ENCODE peak calls at places on chromosomes 13 and 19, in eight cellular contexts. E is A549, R is fibroblast of lung, L is uterus, A is tibial artery, B is progenitor cell of endocrine pancreas, D is bronchial epithelial cell, M is nephron progenitor cell. Z is an unnamed sample.

GRCh38 chr13:112643759-112644459 is 45.9 kb upstream of the ATP11A start:
- DNase-seq in E (no peak), R (no peak), L (no peak), A (no peak), B (no peak), D (no peak), M (no peak), Z (no peak)

GRCh38 chr19:19106061-19106551 is 32.2 kb downstream of the TMEM161A start:
- DNase-seq in E (no peak), R (peak), L (peak), A (no peak), B (no peak), D (no peak), M (peak), Z (peak)

GRCh38 chr19:44702551-44703176 is 3.7 kb downstream of the CEACAM16 start:
- DNase-seq in E (no peak), R (no peak), L (no peak), A (no peak), B (no peak), D (no peak), M (no peak), Z (no peak)

GRCh38 chr19:33302175-33302973 is at the start of gene CEBPA:
- DNase-seq in E (peak), R (peak), L (peak), A (peak), B (peak), D (peak), M (peak), Z (peak)

GRCh38 chr13:50387124-50387581 is 371.9 kb downstream of the KCNRG start:
- DNase-seq in E (no peak), R (peak), L (peak), A (peak), B (no peak), D (peak), M (peak), Z (peak)

GRCh38 chr13:109857325-109857724 is 70.9 kb upstream of the IRS2 start:
- DNase-seq in E (no peak), R (no peak), L (no peak), A (no peak), B (no peak), D (no peak), M (no peak), Z (no peak)

GRCh38 chr13:104671901-104672300 is 1605.7 kb upstream of the SLC10A2 start:
- DNase-seq in E (no peak), R (no peak), L (no peak), A (no peak), B (no peak), D (no peak), M (no peak), Z (no peak)

GRCh38 chr13:97329331-97329730 is 104.6 kb upstream of the RAP2A start:
- DNase-seq in E (no peak), R (no peak), L (no peak), A (no peak), B (no peak), D (no peak), M (no peak), Z (no peak)

GRCh38 chr19:30450945-30451344 is 78.8 kb downstream of the ZNF536 start:
- DNase-seq in E (no peak), R (no peak), L (no peak), A (no peak), B (no peak), D (no peak), M (no peak), Z (no peak)

GRCh38 chr13:40161008-40161694 is 505.3 kb downstream of the FOXO1 start:
- DNase-seq in E (no peak), R (no peak), L (no peak), A (no peak), B (no peak), D (no peak), M (no peak), Z (no peak)

GRCh38 chr13:38607136-38607535 is 79.7 kb upstream of the FREM2 start:
- DNase-seq in E (no peak), R (no peak), L (no peak), A (no peak), B (no peak), D (no peak), M (no peak), Z (no peak)

GRCh38 chr13:90594694-90595093 is 752.8 kb upstream of the MIR17HG start:
- DNase-seq in E (peak), R (peak), L (no peak), A (no peak), B (no peak), D (peak), M (no peak), Z (no peak)

GRCh38 chr13:102152790-102153189 is 249.1 kb downstream of the FGF14 start:
- DNase-seq in E (no peak), R (no peak), L (no peak), A (no peak), B (no peak), D (no peak), M (no peak), Z (no peak)

GRCh38 chr13:73519720-73520119 is 460.9 kb downstream of the KLF5 start:
- DNase-seq in E (no peak), R (no peak), L (no peak), A (no peak), B (no peak), D (no peak), M (no peak), Z (no peak)

GRCh38 chr19:39342647-39343305 is 555 bp downstream of the SAMD4B start:
- DNase-seq in E (no peak), R (no peak), L (peak), A (no peak), B (peak), D (no peak), M (no peak), Z (peak)

GRCh38 chr19:19758164-19758563 is 25.3 kb upstream of the ZNF14 start:
- DNase-seq in E (no peak), R (no peak), L (no peak), A (no peak), B (no peak), D (no peak), M (no peak), Z (no peak)

GRCh38 chr19:48258350-48258749 is 2.6 kb upstream of the CARD8 start:
- DNase-seq in E (no peak), R (no peak), L (no peak), A (no peak), B (no peak), D (peak), M (no peak), Z (no peak)

GRCh38 chr19:8242212-8242821 is 33.1 kb downstream of the CERS4 start:
- DNase-seq in E (no peak), R (no peak), L (no peak), A (no peak), B (no peak), D (no peak), M (no peak), Z (no peak)

GRCh38 chr19:33502991-33503790 is 18.4 kb downstream of the PEPD start:
- DNase-seq in E (no peak), R (no peak), L (no peak), A (no peak), B (no peak), D (no peak), M (no peak), Z (peak)

GRCh38 chr13:113855012-113855921 is 8.6 kb downstream of the GAS6 start:
- DNase-seq in E (no peak), R (no peak), L (no peak), A (peak), B (no peak), D (no peak), M (no peak), Z (no peak)

GRCh38 chr19:37718357-37718756 is 1.2 kb downstream of the ZNF607 start:
- DNase-seq in E (no peak), R (no peak), L (no peak), A (no peak), B (no peak), D (peak), M (no peak), Z (no peak)

GRCh38 chr19:37716140-37716539 is 3.4 kb downstream of the ZNF607 start:
- DNase-seq in E (no peak), R (no peak), L (no peak), A (no peak), B (no peak), D (no peak), M (no peak), Z (no peak)

GRCh38 chr19:37725181-37725580 is 5.6 kb upstream of the ZNF607 start:
- DNase-seq in E (no peak), R (no peak), L (no peak), A (no peak), B (no peak), D (no peak), M (no peak), Z (no peak)

GRCh38 chr19:37719111-37719926 is at the start of gene ZNF607:
- DNase-seq in E (peak), R (peak), L (peak), A (peak), B (peak), D (peak), M (peak), Z (peak)

GRCh38 chr19:37719927-37720265 is 335 bp upstream of the ZNF607 start:
- DNase-seq in E (no peak), R (no peak), L (no peak), A (no peak), B (no peak), D (no peak), M (no peak), Z (no peak)
- TF ChIP-seq CTCF in E (no peak), R (no peak), L (no peak), A (no peak), B (no peak), D (no peak), M (no peak), Z (peak)

DNA sequence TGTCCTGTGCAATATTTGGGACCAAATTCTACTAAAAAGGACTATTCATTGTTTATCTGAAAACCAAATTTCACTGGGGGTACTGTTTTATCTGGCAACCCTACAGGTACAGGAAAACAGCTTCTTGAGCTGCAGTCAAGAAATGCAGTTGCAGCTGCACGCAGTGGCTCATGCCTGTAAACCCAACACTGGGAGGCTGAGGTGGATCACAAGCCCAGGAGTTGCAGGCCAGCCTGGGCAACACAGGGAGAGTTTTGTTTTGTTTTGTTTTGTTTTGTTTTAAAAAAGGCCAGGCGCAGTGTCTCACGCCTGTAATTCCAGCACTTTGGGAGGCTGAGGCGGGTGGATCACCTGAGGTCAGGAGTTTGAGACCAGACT is 11.6 kb upstream of the ZSCAN1 start:
- DNase-seq in E (no peak), R (no peak), L (no peak), A (no peak), B (no peak), D (no peak), M (no peak), Z (no peak)
- TF ChIP-seq CTCF in E (no peak), R (no peak), L (no peak), A (no peak), B (no peak), D (no peak), M (no peak), Z (no peak)

GRCh38 chr13:23950736-23951510 is 53.6 kb upstream of the C1QTNF9B start:
- DNase-seq in E (no peak), R (no peak), L (no peak), A (no peak), B (no peak), D (no peak), M (no peak), Z (no peak)
- TF ChIP-seq CTCF in E (no peak), R (no peak), L (no peak), A (no peak), B (no peak), D (no peak), M (no peak), Z (no peak)

DNA sequence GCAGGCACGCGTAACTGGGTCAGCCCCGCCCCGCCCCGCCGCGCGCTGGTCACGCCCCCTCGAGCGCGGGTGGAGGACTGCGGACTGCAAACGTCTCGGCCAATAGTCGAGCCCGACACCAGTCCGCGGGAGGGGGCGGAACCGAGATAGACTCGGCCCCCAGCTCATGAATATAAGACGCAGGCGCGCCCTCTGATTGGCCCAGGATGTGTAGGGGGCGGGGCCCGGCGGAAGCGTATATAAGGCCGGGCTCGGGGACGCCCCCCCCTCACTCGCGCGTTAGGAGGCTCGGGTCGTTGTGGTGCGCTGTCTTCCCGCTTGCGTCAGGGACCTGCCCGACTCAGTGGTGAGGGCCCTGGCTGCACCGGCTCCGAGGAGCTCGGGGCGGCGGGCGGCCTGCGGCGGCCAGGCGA is at the start of gene CIRBP:
- DNase-seq in E (peak), R (peak), L (peak), A (peak), B (peak), D (peak), M (peak), Z (peak)
- TF ChIP-seq CTCF in E (no peak), R (no peak), L (peak), A (no peak), B (no peak), D (no peak), M (no peak), Z (no peak)

Z was measured in glutamatergic neuron.